ENCODE peak calls at places on chromosomes 4 and X, in five cellular contexts. One of them, this sample, is unnamed.

GRCh38 chrX:107123750-107124149 is 5.1 kb upstream of the RBM41 start:
- DNase-seq in activated CD4-positive, alpha-beta memory T cell treated with anti-CD3 and anti-CD28 coated beads, Interleukin-2, amount 10 ng/mL, durations not matched to agents 7 days and 5 days: no peak
- DNase-seq in lower leg skin: no peak
- DNase-seq in iPS-NIHi11: no peak
- DNase-seq in NT2/D1: no peak
- DNase-seq in this sample: no peak

GRCh38 chr4:75513529-75514130 is 573 bp downstream of the RCHY1 start:
- DNase-seq in activated CD4-positive, alpha-beta memory T cell treated with anti-CD3 and anti-CD28 coated beads, Interleukin-2, amount 10 ng/mL, durations not matched to agents 7 days and 5 days: no peak
- DNase-seq in lower leg skin: no peak
- DNase-seq in iPS-NIHi11: no peak
- DNase-seq in NT2/D1: no peak
- DNase-seq in this sample: peak; percentile 6

GRCh38 chr4:17761062-17761461 is 20.4 kb downstream of the FAM184B start:
- DNase-seq in activated CD4-positive, alpha-beta memory T cell treated with anti-CD3 and anti-CD28 coated beads, Interleukin-2, amount 10 ng/mL, durations not matched to agents 7 days and 5 days: no peak
- DNase-seq in lower leg skin: no peak
- DNase-seq in iPS-NIHi11: no peak
- DNase-seq in NT2/D1: no peak
- DNase-seq in this sample: no peak

GRCh38 chr4:137307806-137308205 is 224.5 kb downstream of the PCDH18 start:
- DNase-seq in activated CD4-positive, alpha-beta memory T cell treated with anti-CD3 and anti-CD28 coated beads, Interleukin-2, amount 10 ng/mL, durations not matched to agents 7 days and 5 days: no peak
- DNase-seq in lower leg skin: no peak
- DNase-seq in iPS-NIHi11: no peak
- DNase-seq in NT2/D1: no peak
- DNase-seq in this sample: no peak

GRCh38 chr4:824461-825062 is 1.4 kb downstream of the CPLX1 start:
- DNase-seq in activated CD4-positive, alpha-beta memory T cell treated with anti-CD3 and anti-CD28 coated beads, Interleukin-2, amount 10 ng/mL, durations not matched to agents 7 days and 5 days: no peak
- DNase-seq in lower leg skin: no peak
- DNase-seq in iPS-NIHi11: peak; percentile 53
- DNase-seq in NT2/D1: no peak
- DNase-seq in this sample: no peak

GRCh38 chrX:16123222-16123786 is at the start of gene GRPR:
- DNase-seq in activated CD4-positive, alpha-beta memory T cell treated with anti-CD3 and anti-CD28 coated beads, Interleukin-2, amount 10 ng/mL, durations not matched to agents 7 days and 5 days: peak; percentile 50
- DNase-seq in lower leg skin: peak; percentile 91
- DNase-seq in iPS-NIHi11: peak; percentile 76
- DNase-seq in NT2/D1: peak; percentile 85
- DNase-seq in this sample: peak; percentile 29

GRCh38 chr4:8200302-8200975 is 1.3 kb downstream of the SH3TC1 start:
- DNase-seq in activated CD4-positive, alpha-beta memory T cell treated with anti-CD3 and anti-CD28 coated beads, Interleukin-2, amount 10 ng/mL, durations not matched to agents 7 days and 5 days: peak; percentile 33
- DNase-seq in lower leg skin: peak; percentile 92
- DNase-seq in iPS-NIHi11: no peak
- DNase-seq in NT2/D1: no peak
- DNase-seq in this sample: no peak

GRCh38 chr4:22895482-22895881 is 202.7 kb downstream of the GBA3 start:
- DNase-seq in activated CD4-positive, alpha-beta memory T cell treated with anti-CD3 and anti-CD28 coated beads, Interleukin-2, amount 10 ng/mL, durations not matched to agents 7 days and 5 days: no peak
- DNase-seq in lower leg skin: no peak
- DNase-seq in iPS-NIHi11: no peak
- DNase-seq in NT2/D1: no peak
- DNase-seq in this sample: no peak

GRCh38 chrX:151973851-151974335 is 583 bp downstream of the GABRE start:
- DNase-seq in activated CD4-positive, alpha-beta memory T cell treated with anti-CD3 and anti-CD28 coated beads, Interleukin-2, amount 10 ng/mL, durations not matched to agents 7 days and 5 days: no peak
- DNase-seq in lower leg skin: peak; percentile 82
- DNase-seq in iPS-NIHi11: peak; percentile 22
- DNase-seq in NT2/D1: no peak
- DNase-seq in this sample: no peak

GRCh38 chr4:120718979-120719566 is 203.5 kb downstream of the PRDM5 start:
- DNase-seq in activated CD4-positive, alpha-beta memory T cell treated with anti-CD3 and anti-CD28 coated beads, Interleukin-2, amount 10 ng/mL, durations not matched to agents 7 days and 5 days: no peak
- DNase-seq in lower leg skin: no peak
- DNase-seq in iPS-NIHi11: peak; percentile 24
- DNase-seq in NT2/D1: peak; percentile 9
- DNase-seq in this sample: peak; percentile 12

GRCh38 chrX:45622538-45622937 is 421.9 kb upstream of the DIPK2B start:
- DNase-seq in activated CD4-positive, alpha-beta memory T cell treated with anti-CD3 and anti-CD28 coated beads, Interleukin-2, amount 10 ng/mL, durations not matched to agents 7 days and 5 days: no peak
- DNase-seq in lower leg skin: no peak
- DNase-seq in iPS-NIHi11: no peak
- DNase-seq in NT2/D1: no peak
- DNase-seq in this sample: no peak

GRCh38 chr4:2274320-2275043 is 12.6 kb upstream of the MXD4 start:
- DNase-seq in activated CD4-positive, alpha-beta memory T cell treated with anti-CD3 and anti-CD28 coated beads, Interleukin-2, amount 10 ng/mL, durations not matched to agents 7 days and 5 days: no peak
- DNase-seq in lower leg skin: no peak
- DNase-seq in iPS-NIHi11: no peak
- DNase-seq in NT2/D1: no peak
- DNase-seq in this sample: no peak

GRCh38 chr4:173001571-173001970 is 167.0 kb upstream of the GALNT7 start:
- DNase-seq in activated CD4-positive, alpha-beta memory T cell treated with anti-CD3 and anti-CD28 coated beads, Interleukin-2, amount 10 ng/mL, durations not matched to agents 7 days and 5 days: no peak
- DNase-seq in lower leg skin: no peak
- DNase-seq in iPS-NIHi11: no peak
- DNase-seq in NT2/D1: no peak
- DNase-seq in this sample: no peak

GRCh38 chrX:129665916-129666644 is 11.3 kb upstream of the APLN start:
- DNase-seq in activated CD4-positive, alpha-beta memory T cell treated with anti-CD3 and anti-CD28 coated beads, Interleukin-2, amount 10 ng/mL, durations not matched to agents 7 days and 5 days: no peak
- DNase-seq in lower leg skin: no peak
- DNase-seq in iPS-NIHi11: no peak
- DNase-seq in NT2/D1: peak; percentile 40
- DNase-seq in this sample: no peak

GRCh38 chr4:180449395-180449956 is 1793.7 kb upstream of the TENM3 start:
- DNase-seq in activated CD4-positive, alpha-beta memory T cell treated with anti-CD3 and anti-CD28 coated beads, Interleukin-2, amount 10 ng/mL, durations not matched to agents 7 days and 5 days: no peak
- DNase-seq in lower leg skin: no peak
- DNase-seq in iPS-NIHi11: peak; percentile 75
- DNase-seq in NT2/D1: peak; percentile 28
- DNase-seq in this sample: peak; percentile 44

GRCh38 chrX:130108647-130109428 is 1.5 kb downstream of the ELF4 start:
- DNase-seq in activated CD4-positive, alpha-beta memory T cell treated with anti-CD3 and anti-CD28 coated beads, Interleukin-2, amount 10 ng/mL, durations not matched to agents 7 days and 5 days: peak; percentile 58
- DNase-seq in lower leg skin: no peak
- DNase-seq in iPS-NIHi11: no peak
- DNase-seq in NT2/D1: no peak
- DNase-seq in this sample: no peak